ENCODE peak calls at places on chromosomes 7 and 10, in four cellular contexts. X is sigmoid colon, B is spleen, K is ovary. S is an unnamed sample.

GRCh38 chr7:114160925-114161324 is 242.1 kb upstream of the PPP1R3A start:
- DNase-seq in B (no peak), X (no peak), K (no peak), S (no peak)

GRCh38 chr7:65927489-65928448 is 54.2 kb downstream of the GUSB start:
- DNase-seq in K (no peak), B (no peak), X (no peak), S (no peak)

GRCh38 chr7:158646766-158647474 is 57.7 kb downstream of the NCAPG2 start:
- DNase-seq in K (no peak), X (no peak), B (no peak), S (no peak)

GRCh38 chr7:149245244-149245643 is 5.8 kb downstream of the ZNF212 start:
- DNase-seq in K (no peak), X (no peak), B (no peak), S (no peak)

GRCh38 chr10:117139581-117140524 is 1.8 kb upstream of the VAX1 start:
- DNase-seq in B (no peak), X (no peak), K (no peak), S (no peak)

GRCh38 chr7:40619647-40620046 is 484.8 kb downstream of the SUGCT start:
- DNase-seq in K (no peak), X (no peak), B (no peak), S (no peak)

GRCh38 chr7:144037414-144038096 is 11.2 kb upstream of the OR2A5 start:
- DNase-seq in X (no peak), K (no peak), B (no peak), S (no peak)

GRCh38 chr7:96739167-96739566 is 29.5 kb upstream of the SEM1 start:
- DNase-seq in K (no peak), B (no peak), X (no peak), S (no peak)

GRCh38 chr7:27459021-27459728 is 203.5 kb downstream of the HIBADH start:
- DNase-seq in X (peak; percentile 68), K (no peak), B (no peak), S (no peak)

GRCh38 chr10:124112891-124113580 is 19.6 kb upstream of the CHST15 start:
- DNase-seq in X (no peak), K (peak; percentile 18), B (no peak), S (no peak)

GRCh38 chr10:124158592-124158991 is 65.2 kb upstream of the CHST15 start:
- DNase-seq in B (no peak), X (no peak), K (no peak), S (no peak)

GRCh38 chr7:84949067-84949466 is 237.8 kb downstream of the SEMA3D start:
- DNase-seq in B (no peak), K (no peak), X (no peak), S (no peak)

GRCh38 chr10:49272251-49273081 is 26.5 kb upstream of the C10orf71 start:
- DNase-seq in K (no peak), B (no peak), X (no peak), S (no peak)

GRCh38 chr7:81516898-81517297 is 252.9 kb downstream of the HGF start:
- DNase-seq in B (no peak), X (no peak), K (no peak), S (no peak)

GRCh38 chr7:98880485-98880884 is 2.2 kb downstream of the TRRAP start:
- DNase-seq in B (no peak), X (no peak), K (no peak), S (no peak)

GRCh38 chr7:96397936-96398596 is 76.2 kb upstream of the SLC25A13 start:
- DNase-seq in B (no peak), X (no peak), K (no peak), S (no peak)

GRCh38 chr7:8362723-8363369 is 70.6 kb upstream of the NXPH1 start:
- DNase-seq in B (no peak), X (no peak), K (no peak), S (no peak)

GRCh38 chr10:80166581-80167470 is 34.3 kb downstream of the PLAC9 start:
- DNase-seq in B (peak; percentile 72), X (peak; percentile 63), K (no peak), S (no peak)

GRCh38 chr7:153091477-153091876 is 331.9 kb downstream of the ACTR3B start:
- DNase-seq in K (no peak), X (no peak), B (no peak), S (no peak)

GRCh38 chr10:44051584-44052385 is 333.1 kb downstream of the CXCL12 start:
- DNase-seq in X (no peak), K (peak; percentile 49), B (no peak), S (no peak)

GRCh38 chr7:108434030-108434429 is 22.2 kb downstream of the NRCAM start:
- DNase-seq in K (no peak), B (no peak), X (no peak), S (no peak)

GRCh38 chr10:44384601-44385422 is at the start of gene CXCL12:
- DNase-seq in B (peak; percentile 80), K (peak; percentile 65), X (peak; percentile 73), S (peak; percentile 82)

GRCh38 chr7:114864278-114864677 is 57.6 kb upstream of the MDFIC start:
- DNase-seq in X (no peak), B (no peak), K (no peak), S (no peak)

GRCh38 chr10:19620867-19621266 is 195.4 kb upstream of the PLXDC2 start:
- DNase-seq in K (no peak), B (no peak), X (no peak), S (no peak)

GRCh38 chr7:154795014-154795413 is 207.9 kb downstream of the PAXIP1 start:
- DNase-seq in X (no peak), K (no peak), B (no peak), S (no peak)

GRCh38 chr7:332020-332517 is 42.1 kb downstream of the FOXL3 start:
- DNase-seq in X (peak; percentile 61), K (peak; percentile 15), B (peak; percentile 64), S (no peak)

GRCh38 chr7:56250135-56250534 is 133.9 kb upstream of the NUPR2 start:
- DNase-seq in B (no peak), X (no peak), K (no peak), S (peak; percentile 13)

GRCh38 chr7:23341846-23342598 is 42.9 kb downstream of the MALSU1 start:
- DNase-seq in X (no peak), K (no peak), B (no peak), S (no peak)

GRCh38 chr7:80134536-80135305 is at the start of gene GNAI1:
- DNase-seq in X (peak; percentile 84), B (peak; percentile 81), K (peak; percentile 88), S (peak; percentile 82)
- TF ChIP-seq POLR2A in X (peak; percentile 37), B (no peak), K (peak; percentile 30), S (peak; percentile 50)

GRCh38 chr7:45921381-45921698 is 268 bp upstream of the IGFBP3 start:
- DNase-seq in X (no peak), B (no peak), K (no peak), S (no peak)

GRCh38 chr7:45921699-45922519 is 837 bp upstream of the IGFBP3 start:
- DNase-seq in B (no peak), X (no peak), K (peak; percentile 69), S (no peak)

GRCh38 chr7:45919947-45920542 is 1.0 kb downstream of the IGFBP3 start:
- DNase-seq in K (no peak), B (no peak), X (no peak), S (no peak)

GRCh38 chr7:45919231-45919825 is 1.7 kb downstream of the IGFBP3 start:
- DNase-seq in B (no peak), K (no peak), X (no peak), S (no peak)

GRCh38 chr7:45920543-45921380 is at the start of gene IGFBP3:
- DNase-seq in B (no peak), X (no peak), K (peak; percentile 44), S (no peak)
- TF ChIP-seq POLR2A in B (no peak), X (no peak), K (peak; percentile 30), S (no peak)

GRCh38 chr10:73743905-73744689 is at the start of gene SEC24C:
- DNase-seq in B (peak; percentile 98), X (peak; percentile 99), K (peak; percentile 96), S (peak; percentile 98)
- TF ChIP-seq POLR2A in B (peak; percentile 47), X (peak; percentile 52), K (peak; percentile 88), S (peak; percentile 64)

DNA sequence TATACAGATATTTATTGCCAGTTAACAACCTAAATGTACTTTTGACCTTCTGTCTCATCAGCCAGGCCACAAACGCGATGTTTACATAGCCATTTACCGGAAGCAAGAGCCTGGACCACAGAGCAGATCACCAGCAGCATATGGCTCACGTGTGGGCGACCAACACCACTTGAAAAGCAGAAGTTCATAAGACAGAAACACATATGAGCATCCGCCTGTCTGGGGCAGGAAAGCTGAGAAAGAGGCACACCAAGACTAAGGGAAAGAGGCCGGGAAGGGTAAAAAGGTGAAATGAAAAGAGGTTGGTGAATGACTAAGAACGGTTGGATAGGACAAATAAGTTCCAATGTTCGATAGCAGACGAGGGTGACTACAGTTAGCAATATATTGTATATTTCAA is 1.3 kb downstream of the ABCB1 start:
- DNase-seq in K (no peak), X (no peak), B (peak; percentile 84), S (no peak)
- TF ChIP-seq POLR2A in K (no peak), X (no peak), B (no peak), S (no peak)

GRCh38 chr7:37920619-37921339 is at the start of gene EPDR1:
- DNase-seq in B (peak; percentile 80), X (peak; percentile 73), K (peak; percentile 71), S (no peak)
- TF ChIP-seq POLR2A in B (no peak), X (no peak), K (no peak), S (no peak)

DNA sequence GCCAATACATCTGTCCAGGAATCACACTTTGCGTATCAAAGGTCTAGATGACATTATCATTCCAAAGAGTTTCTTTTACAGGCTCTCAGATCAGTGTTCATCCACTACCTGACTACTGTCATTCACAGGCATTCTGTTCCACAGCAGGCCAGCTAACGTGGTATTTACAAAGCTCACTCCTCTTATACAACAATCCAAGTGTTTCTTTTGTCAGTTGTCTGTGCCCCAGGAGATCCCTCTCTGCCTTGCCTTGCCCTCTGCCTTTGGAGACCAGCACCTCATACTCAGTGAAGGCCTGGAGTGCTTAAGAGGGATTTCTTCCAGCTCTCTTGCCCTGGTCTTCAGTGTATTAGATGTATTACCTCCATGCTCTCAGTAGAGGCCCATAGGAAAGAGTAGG is 34.6 kb upstream of the CC2D2B start:
- DNase-seq in K (no peak), X (no peak), B (no peak), S (no peak)
- TF ChIP-seq POLR2A in K (no peak), X (no peak), B (no peak), S (no peak)

GRCh38 chr7:16420649-16421332 is 547 bp downstream of the CRPPA start:
- DNase-seq in B (peak; percentile 93), X (peak; percentile 94), K (peak; percentile 91), S (peak; percentile 89)
- TF ChIP-seq POLR2A in B (no peak), X (peak; percentile 86), K (peak; percentile 80), S (peak; percentile 72)

DNA sequence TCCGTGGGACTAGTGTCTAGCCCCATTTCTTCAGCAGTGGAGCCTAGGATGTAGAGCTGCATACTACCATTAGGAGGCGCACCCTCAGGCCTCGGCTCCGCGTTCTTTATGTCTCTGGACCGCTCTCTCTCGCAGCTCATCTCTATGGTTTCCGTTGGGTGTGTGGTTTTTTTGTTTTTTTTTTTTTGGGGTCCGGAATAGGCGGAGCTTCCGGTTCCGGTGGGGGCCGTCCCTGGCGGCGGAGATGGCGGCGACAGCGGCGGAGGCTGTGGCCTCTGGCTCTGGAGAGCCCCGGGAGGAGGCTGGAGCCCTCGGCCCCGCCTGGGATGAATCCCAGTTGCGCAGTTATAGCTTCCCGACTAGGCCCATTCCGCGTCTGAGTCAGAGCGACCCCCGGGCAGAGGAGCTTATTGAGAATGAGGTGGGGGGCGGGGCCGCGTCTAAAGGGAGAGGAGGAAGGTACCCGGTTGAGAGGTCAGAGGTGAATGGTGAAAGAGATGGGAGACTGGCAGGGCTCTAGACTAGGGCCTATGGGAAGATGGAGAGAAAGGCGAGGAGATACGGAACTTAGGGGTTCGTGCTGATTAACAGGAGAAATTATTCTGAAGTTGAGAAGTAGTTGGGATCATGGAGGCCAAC is at the start of gene HIF1AN:
- DNase-seq in B (peak; percentile 94), X (peak; percentile 95), K (peak; percentile 87), S (peak; percentile 92)
- TF ChIP-seq POLR2A in B (no peak), X (peak; percentile 75), K (peak; percentile 80), S (peak; percentile 74)

S was measured in suprapubic skin.